ENCODE peak calls at places on chromosomes 1 and 21, in six cellular contexts. C, L, D, S, N and O are unnamed samples.

GRCh38 chr21:25343774-25344545 is 263.3 kb downstream of the MRPL39 start:
- DNase-seq in C (no peak), L (no peak), D (no peak), S (no peak), N (no peak), O (no peak)

GRCh38 chr1:199083680-199084079 is 444.8 kb downstream of the PTPRC start:
- DNase-seq in C (no peak), L (no peak), D (no peak), S (no peak), N (no peak), O (no peak)

GRCh38 chr1:181015258-181015630 is 7.4 kb downstream of the STX6 start:
- DNase-seq in C (no peak), L (no peak), D (no peak), S (no peak), N (no peak), O (peak)

GRCh38 chr1:86140481-86140880 is 16.1 kb downstream of the COL24A1 start:
- DNase-seq in C (no peak), L (no peak), D (no peak), S (no peak), N (no peak), O (no peak)

GRCh38 chr1:169124459-169124858 is 18.0 kb downstream of the ATP1B1 start:
- DNase-seq in C (no peak), L (no peak), D (no peak), S (no peak), N (no peak), O (no peak)

GRCh38 chr1:117416546-117417117 is 49.4 kb downstream of the MAN1A2 start:
- DNase-seq in C (peak), L (no peak), D (no peak), S (no peak), N (no peak), O (no peak)

GRCh38 chr1:100713636-100714035 is 5.9 kb upstream of the VCAM1 start:
- DNase-seq in C (no peak), L (no peak), D (no peak), S (no peak), N (no peak), O (no peak)

GRCh38 chr21:41641821-41642368 is 125.0 kb downstream of the RIPK4 start:
- DNase-seq in C (no peak), L (no peak), D (peak), S (no peak), N (no peak), O (no peak)

GRCh38 chr1:28160677-28161328 is 15.7 kb downstream of the PTAFR start:
- DNase-seq in C (no peak), L (no peak), D (peak), S (no peak), N (no peak), O (no peak)

GRCh38 chr21:30439975-30440374 is at the start of gene KRTAP15-1:
- DNase-seq in C (no peak), L (no peak), D (no peak), S (no peak), N (no peak), O (no peak)

GRCh38 chr21:43949499-43950208 is 62.5 kb upstream of the TRAPPC10 start:
- DNase-seq in C (no peak), L (no peak), D (no peak), S (peak), N (no peak), O (no peak)

GRCh38 chr1:109226078-109226445 is 12.3 kb downstream of the SARS1 start:
- DNase-seq in C (no peak), L (no peak), D (no peak), S (no peak), N (no peak), O (no peak)

GRCh38 chr1:59716551-59717231 is 98.1 kb upstream of the HOOK1 start:
- DNase-seq in C (no peak), L (no peak), D (no peak), S (no peak), N (no peak), O (no peak)

GRCh38 chr1:11650331-11650991 is 3.8 kb downstream of the FBXO2 start:
- DNase-seq in C (peak), L (peak), D (peak), S (peak), N (no peak), O (peak)

GRCh38 chr1:35807614-35808375 is at the start of gene AGO4:
- DNase-seq in C (peak), L (peak), D (peak), S (peak), N (no peak), O (peak)

GRCh38 chr1:187283984-187284383 is 455.2 kb downstream of the PLA2G4A start:
- DNase-seq in C (no peak), L (no peak), D (no peak), S (no peak), N (no peak), O (no peak)

GRCh38 chr21:16496594-16496993 is 766.8 kb downstream of the USP25 start:
- DNase-seq in C (no peak), L (no peak), D (no peak), S (no peak), N (no peak), O (no peak)

GRCh38 chr1:209641216-209642181 is 10.7 kb downstream of the LAMB3 start:
- DNase-seq in C (no peak), L (no peak), D (peak), S (peak), N (no peak), O (no peak)

GRCh38 chr1:172137703-172138102 is 282.8 kb upstream of the C1orf105 start:
- DNase-seq in C (no peak), L (no peak), D (no peak), S (no peak), N (no peak), O (no peak)

GRCh38 chr21:44840771-44841170 is 22.9 kb upstream of the SUMO3 start:
- DNase-seq in C (no peak), L (no peak), D (no peak), S (no peak), N (no peak), O (no peak)

GRCh38 chr1:196115641-196116040 is 492.6 kb downstream of the KCNT2 start:
- DNase-seq in C (no peak), L (no peak), D (peak), S (no peak), N (no peak), O (no peak)

GRCh38 chr21:17461014-17461413 is 51.8 kb upstream of the CXADR start:
- DNase-seq in C (no peak), L (no peak), D (peak), S (no peak), N (no peak), O (no peak)

GRCh38 chr21:42193131-42193671 is 25.7 kb upstream of the ABCG1 start:
- DNase-seq in C (no peak), L (no peak), D (no peak), S (no peak), N (no peak), O (no peak)

GRCh38 chr1:162538815-162539431 is 22.6 kb upstream of the UAP1 start:
- DNase-seq in C (no peak), L (no peak), D (no peak), S (no peak), N (no peak), O (no peak)

GRCh38 chr1:111956155-111956817 is 33.2 kb downstream of the KCND3 start:
- DNase-seq in C (no peak), L (no peak), D (no peak), S (no peak), N (no peak), O (no peak)

GRCh38 chr1:17919525-17920439 is 164.6 kb downstream of the ACTL8 start:
- DNase-seq in C (peak), L (no peak), D (no peak), S (peak), N (peak), O (peak)

GRCh38 chr1:65824103-65824502 is 31.4 kb downstream of the PDE4B start:
- DNase-seq in C (no peak), L (no peak), D (no peak), S (no peak), N (no peak), O (no peak)

GRCh38 chr21:42997053-42997452 is 22.7 kb downstream of the PKNOX1 start:
- DNase-seq in C (no peak), L (no peak), D (peak), S (no peak), N (no peak), O (no peak)

GRCh38 chr1:65423884-65424655 is 3.6 kb downstream of the LEPR start:
- DNase-seq in C (no peak), L (no peak), D (no peak), S (no peak), N (no peak), O (no peak)

GRCh38 chr1:164922585-164922984 is 363.6 kb downstream of the PBX1 start:
- DNase-seq in C (no peak), L (no peak), D (no peak), S (no peak), N (no peak), O (no peak)

GRCh38 chr1:231951399-231951798 is 324.8 kb downstream of the DISC1 start:
- DNase-seq in C (no peak), L (no peak), D (no peak), S (no peak), N (no peak), O (no peak)

GRCh38 chr1:53237638-53238037 is 680 bp downstream of the MAGOH start:
- DNase-seq in C (no peak), L (no peak), D (no peak), S (no peak), N (no peak), O (peak)